ENCODE peak calls at places on chromosomes 1 and 21, in six cellular contexts. W, D, C, Z, K and O are unnamed samples.

GRCh38 chr1:7538033-7538432 is 233.1 kb upstream of the VAMP3 start:
- DNase-seq in W (no peak), D (peak), C (peak), Z (peak), K (no peak), O (no peak)

GRCh38 chr1:155123801-155124200 is 3.9 kb upstream of the EFNA1 start:
- DNase-seq in W (no peak), D (peak), C (no peak), Z (no peak), K (no peak), O (no peak)

GRCh38 chr1:45172015-45172414 is 34.4 kb downstream of the ZSWIM5 start:
- DNase-seq in W (no peak), D (peak), C (peak), Z (no peak), K (no peak), O (no peak)

GRCh38 chr1:199242601-199243000 is 603.8 kb downstream of the PTPRC start:
- DNase-seq in W (no peak), D (no peak), C (no peak), Z (no peak), K (no peak), O (no peak)

GRCh38 chr1:39081266-39082139 is 55.4 kb downstream of the NDUFS5 start:
- DNase-seq in W (peak), D (peak), C (no peak), Z (no peak), K (no peak), O (no peak)

GRCh38 chr1:92411511-92411910 is 75.2 kb downstream of the GFI1 start:
- DNase-seq in W (no peak), D (peak), C (peak), Z (peak), K (no peak), O (no peak)

GRCh38 chr1:177701654-177702353 is 268.1 kb downstream of the SEC16B start:
- DNase-seq in W (no peak), D (no peak), C (no peak), Z (no peak), K (no peak), O (no peak)

GRCh38 chr1:37169743-37170275 is 135.5 kb upstream of the GRIK3 start:
- DNase-seq in W (no peak), D (no peak), C (no peak), Z (no peak), K (no peak), O (no peak)

GRCh38 chr1:167082511-167083027 is 7.6 kb downstream of the GPA33 start:
- DNase-seq in W (no peak), D (peak), C (no peak), Z (no peak), K (no peak), O (no peak)

GRCh38 chr1:32733573-32734321 is 31.2 kb upstream of the SYNC start:
- DNase-seq in W (no peak), D (no peak), C (peak), Z (peak), K (no peak), O (no peak)

GRCh38 chr1:232049335-232049734 is 422.7 kb downstream of the DISC1 start:
- DNase-seq in W (no peak), D (no peak), C (no peak), Z (no peak), K (no peak), O (no peak)

GRCh38 chr1:235417101-235417697 is 50.0 kb downstream of the TBCE start:
- DNase-seq in W (peak), D (peak), C (peak), Z (peak), K (peak), O (peak)

GRCh38 chr1:213194383-213194782 is 143.3 kb downstream of the RPS6KC1 start:
- DNase-seq in W (no peak), D (no peak), C (no peak), Z (no peak), K (no peak), O (no peak)

GRCh38 chr1:119554188-119554587 is 47.2 kb downstream of the HSD3B1 start:
- DNase-seq in W (peak), D (no peak), C (peak), Z (peak), K (no peak), O (no peak)

GRCh38 chr1:65477414-65478378 is 57.2 kb downstream of the LEPR start:
- DNase-seq in W (no peak), D (no peak), C (no peak), Z (no peak), K (no peak), O (no peak)

GRCh38 chr21:42028754-42029385 is 18.7 kb upstream of the ZBTB21 start:
- DNase-seq in W (no peak), D (no peak), C (no peak), Z (no peak), K (no peak), O (no peak)

GRCh38 chr21:34073032-34073748 is at the start of the genes MRPS6 and SLC5A3:
- DNase-seq in W (peak), D (peak), C (peak), Z (peak), K (peak), O (no peak)
- H2AFZ ChIP-seq in W (peak), D (peak), C (peak), Z (peak), K (no peak), O (peak)

DNA sequence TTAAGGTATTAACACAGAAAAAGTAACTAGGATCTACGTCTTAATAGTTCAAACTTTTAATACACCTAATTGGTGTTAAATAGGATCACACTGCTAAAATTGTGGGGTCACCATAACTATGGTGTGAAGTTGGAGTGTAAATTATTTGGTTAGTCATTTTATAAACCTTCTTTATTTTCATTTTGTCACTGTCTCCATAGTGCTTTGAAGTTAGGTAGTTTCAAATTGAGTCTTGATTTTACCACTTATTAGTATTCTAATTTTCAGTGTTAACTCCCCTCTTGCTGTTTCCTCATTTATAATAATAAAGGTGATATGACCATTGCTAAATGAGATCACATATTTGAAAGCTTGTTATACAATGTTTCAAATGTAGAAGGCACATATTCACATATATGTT is 738.1 kb upstream of the CHRM3 start:
- DNase-seq in W (no peak), D (no peak), C (no peak), Z (no peak), K (no peak), O (no peak)
- H3K9ac ChIP-seq in W (no peak), D (no peak), C (no peak), Z (peak), K (no peak), O (no peak)

GRCh38 chr1:197908695-197909336 is 6.4 kb downstream of the C1orf53 start:
- DNase-seq in W (peak), D (no peak), C (no peak), Z (no peak), K (no peak), O (no peak)
- H2AFZ ChIP-seq in W (no peak), D (no peak), C (no peak), Z (no peak), K (no peak), O (no peak)

DNA sequence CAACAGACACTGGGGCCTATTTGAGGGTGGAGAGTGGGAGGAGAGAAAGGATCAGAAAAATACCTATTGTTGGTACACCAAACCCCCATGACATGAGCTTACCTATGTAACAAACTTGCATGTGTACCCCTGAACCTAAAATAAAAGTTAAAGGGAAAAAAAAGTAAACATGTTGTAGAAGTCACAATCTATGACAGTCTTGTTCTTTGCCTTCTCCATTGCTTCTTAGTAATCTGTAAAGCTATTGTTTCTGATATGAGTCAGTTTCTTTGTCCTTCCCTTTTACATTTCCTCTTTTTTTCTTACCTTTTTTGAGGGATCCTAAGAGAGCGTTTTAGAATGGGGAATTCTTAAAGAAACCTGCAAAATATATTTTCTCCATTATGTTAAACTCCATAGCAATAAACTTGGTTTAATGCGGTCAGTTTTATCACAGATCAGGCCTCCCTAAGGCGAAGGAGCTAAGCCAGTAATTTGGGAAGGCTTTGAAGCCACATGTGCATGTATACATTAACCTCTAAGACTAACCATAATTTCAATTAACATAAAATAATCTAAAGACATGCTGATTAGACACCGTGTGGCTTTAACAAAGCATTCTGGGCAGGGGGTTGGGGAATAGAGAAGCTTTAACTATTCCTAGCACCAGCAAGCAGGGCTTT is 77.8 kb upstream of the C1orf105 start:
- DNase-seq in W (no peak), D (peak), C (no peak), Z (peak), K (no peak), O (no peak)
- H3K9ac ChIP-seq in W (peak), D (peak), C (no peak), Z (peak), K (no peak), O (no peak)

DNA sequence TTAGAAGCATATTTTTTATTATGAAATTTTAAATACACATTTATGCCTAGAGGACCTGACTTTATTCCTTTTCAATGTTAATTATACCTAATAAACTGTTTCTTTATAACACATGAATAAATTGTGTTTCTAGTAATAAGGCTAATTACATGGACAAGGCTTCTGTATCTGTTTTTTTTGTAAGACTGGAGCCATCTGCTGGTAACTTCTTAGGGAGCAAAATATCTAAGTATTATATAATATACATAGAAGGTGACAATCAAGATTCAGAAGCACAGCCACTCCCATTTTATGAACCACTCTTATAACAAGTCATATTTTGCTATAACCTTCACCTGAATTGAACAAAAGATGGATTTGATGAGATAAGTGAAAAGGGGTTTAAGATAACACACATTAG is 84.2 kb downstream of the LBR start:
- DNase-seq in W (no peak), D (peak), C (peak), Z (no peak), K (no peak), O (no peak)
- H2AFZ ChIP-seq in W (no peak), D (no peak), C (no peak), Z (no peak), K (no peak), O (no peak)

GRCh38 chr1:78102082-78102481 is 56.3 kb downstream of the GIPC2 start:
- DNase-seq in W (no peak), D (peak), C (peak), Z (peak), K (no peak), O (no peak)
- H3K9ac ChIP-seq in W (peak), D (peak), C (no peak), Z (peak), K (no peak), O (no peak)